ENCODE peak calls at places on chromosomes 5 and 9, in seven cellular contexts. One of them, this sample, is unnamed. For H3K9me3, the result is how much of the 10 kb centered on the place peaks cover.

GRCh38 chr9:69158471-69158870 is 15.6 kb upstream of the TJP2 start:
- DNase-seq in astrocyte: no peak
- DNase-seq in Caco-2: no peak
- DNase-seq in transverse colon: no peak
- DNase-seq in CD4-positive, alpha-beta memory T cell: no peak
- DNase-seq in effector memory CD4-positive, alpha-beta T cell: no peak
- DNase-seq in left lung: no peak
- DNase-seq in this sample: no peak

GRCh38 chr9:38047301-38048251 is 21.5 kb downstream of the SHB start:
- DNase-seq in Caco-2: peak
- DNase-seq in astrocyte: peak
- DNase-seq in left lung: no peak
- DNase-seq in effector memory CD4-positive, alpha-beta T cell: no peak
- DNase-seq in CD4-positive, alpha-beta memory T cell: no peak
- DNase-seq in transverse colon: peak
- DNase-seq in this sample: peak

GRCh38 chr9:120619751-120620655 is 40.0 kb upstream of the CDK5RAP2 start:
- DNase-seq in transverse colon: peak
- DNase-seq in left lung: no peak
- DNase-seq in astrocyte: peak
- DNase-seq in effector memory CD4-positive, alpha-beta T cell: peak
- DNase-seq in Caco-2: peak
- DNase-seq in CD4-positive, alpha-beta memory T cell: peak
- DNase-seq in this sample: peak

GRCh38 chr5:7754997-7755596 is 95.8 kb downstream of the CFAP90 start:
- DNase-seq in transverse colon: peak
- DNase-seq in left lung: peak
- DNase-seq in CD4-positive, alpha-beta memory T cell: no peak
- DNase-seq in effector memory CD4-positive, alpha-beta T cell: peak
- DNase-seq in astrocyte: no peak
- DNase-seq in Caco-2: peak
- DNase-seq in this sample: peak

GRCh38 chr5:150523472-150524350 is 15.8 kb downstream of the NDST1 start:
- DNase-seq in astrocyte: peak
- DNase-seq in transverse colon: peak
- DNase-seq in Caco-2: peak
- DNase-seq in CD4-positive, alpha-beta memory T cell: peak
- DNase-seq in effector memory CD4-positive, alpha-beta T cell: no peak
- DNase-seq in left lung: no peak
- DNase-seq in this sample: no peak

GRCh38 chr9:93329632-93330286 is 121.7 kb upstream of the FAM120A start:
- DNase-seq in Caco-2: no peak
- DNase-seq in transverse colon: no peak
- DNase-seq in CD4-positive, alpha-beta memory T cell: no peak
- DNase-seq in astrocyte: no peak
- DNase-seq in left lung: no peak
- DNase-seq in effector memory CD4-positive, alpha-beta T cell: no peak
- DNase-seq in this sample: no peak

GRCh38 chr9:123866497-123866896 is 63.4 kb downstream of the DENND1A start:
- DNase-seq in CD4-positive, alpha-beta memory T cell: peak
- DNase-seq in astrocyte: peak
- DNase-seq in left lung: no peak
- DNase-seq in effector memory CD4-positive, alpha-beta T cell: no peak
- DNase-seq in Caco-2: no peak
- DNase-seq in transverse colon: no peak
- DNase-seq in this sample: no peak

GRCh38 chr9:104028827-104029226 is 65.3 kb upstream of the SMC2 start:
- DNase-seq in effector memory CD4-positive, alpha-beta T cell: no peak
- DNase-seq in transverse colon: no peak
- DNase-seq in CD4-positive, alpha-beta memory T cell: no peak
- DNase-seq in astrocyte: no peak
- DNase-seq in left lung: no peak
- DNase-seq in Caco-2: no peak
- DNase-seq in this sample: no peak

GRCh38 chr9:627571-627970 is 213.9 kb upstream of the DMRT1 start:
- DNase-seq in effector memory CD4-positive, alpha-beta T cell: no peak
- DNase-seq in CD4-positive, alpha-beta memory T cell: no peak
- DNase-seq in left lung: no peak
- DNase-seq in Caco-2: no peak
- DNase-seq in transverse colon: no peak
- DNase-seq in astrocyte: no peak
- DNase-seq in this sample: no peak

GRCh38 chr9:14313951-14314423 is at the start of gene NFIB:
- DNase-seq in effector memory CD4-positive, alpha-beta T cell: no peak
- DNase-seq in Caco-2: no peak
- DNase-seq in CD4-positive, alpha-beta memory T cell: no peak
- DNase-seq in left lung: peak
- DNase-seq in transverse colon: peak
- DNase-seq in astrocyte: no peak
- DNase-seq in this sample: peak

GRCh38 chr9:79877943-79878612 is 306.3 kb downstream of the TLE4 start:
- DNase-seq in left lung: no peak
- DNase-seq in effector memory CD4-positive, alpha-beta T cell: no peak
- DNase-seq in astrocyte: no peak
- DNase-seq in CD4-positive, alpha-beta memory T cell: no peak
- DNase-seq in Caco-2: no peak
- DNase-seq in transverse colon: no peak
- DNase-seq in this sample: no peak

GRCh38 chr9:137053944-137054931 is at the start of gene ENTPD2:
- DNase-seq in astrocyte: no peak
- DNase-seq in left lung: peak
- DNase-seq in effector memory CD4-positive, alpha-beta T cell: peak
- DNase-seq in Caco-2: peak
- DNase-seq in transverse colon: peak
- DNase-seq in CD4-positive, alpha-beta memory T cell: no peak
- DNase-seq in this sample: peak

GRCh38 chr9:98575379-98576346 is 133.1 kb downstream of the GABBR2 start:
- DNase-seq in Caco-2: no peak
- DNase-seq in astrocyte: peak
- DNase-seq in transverse colon: no peak
- DNase-seq in CD4-positive, alpha-beta memory T cell: no peak
- DNase-seq in left lung: no peak
- DNase-seq in effector memory CD4-positive, alpha-beta T cell: no peak
- DNase-seq in this sample: no peak

GRCh38 chr5:108472237-108472636 is 90.3 kb upstream of the FBXL17 start:
- DNase-seq in astrocyte: no peak
- DNase-seq in transverse colon: no peak
- DNase-seq in CD4-positive, alpha-beta memory T cell: no peak
- DNase-seq in left lung: no peak
- DNase-seq in Caco-2: no peak
- DNase-seq in effector memory CD4-positive, alpha-beta T cell: no peak
- DNase-seq in this sample: peak

GRCh38 chr5:58582004-58582403 is 871 bp upstream of the RAB3C start:
- DNase-seq in CD4-positive, alpha-beta memory T cell: no peak
- DNase-seq in transverse colon: no peak
- DNase-seq in effector memory CD4-positive, alpha-beta T cell: no peak
- DNase-seq in Caco-2: no peak
- DNase-seq in astrocyte: no peak
- DNase-seq in left lung: peak
- DNase-seq in this sample: peak

GRCh38 chr5:67095346-67095871 is 101.2 kb downstream of the CD180 start:
- DNase-seq in astrocyte: peak
- DNase-seq in transverse colon: peak
- DNase-seq in effector memory CD4-positive, alpha-beta T cell: no peak
- DNase-seq in left lung: no peak
- DNase-seq in CD4-positive, alpha-beta memory T cell: no peak
- DNase-seq in Caco-2: no peak
- DNase-seq in this sample: peak

GRCh38 chr5:10333154-10334006 is 20.1 kb upstream of the MARCHF6 start:
- DNase-seq in effector memory CD4-positive, alpha-beta T cell: no peak
- DNase-seq in astrocyte: no peak
- DNase-seq in transverse colon: peak
- DNase-seq in left lung: peak
- DNase-seq in CD4-positive, alpha-beta memory T cell: no peak
- DNase-seq in Caco-2: no peak
- DNase-seq in this sample: peak

GRCh38 chr9:131865446-131866195 is 125.7 kb upstream of the RAPGEF1 start:
- DNase-seq in Caco-2: no peak
- DNase-seq in left lung: peak
- DNase-seq in effector memory CD4-positive, alpha-beta T cell: no peak
- DNase-seq in transverse colon: no peak
- DNase-seq in CD4-positive, alpha-beta memory T cell: no peak
- DNase-seq in astrocyte: no peak
- DNase-seq in this sample: no peak

GRCh38 chr9:71665247-71665646 is 103.1 kb downstream of the CEMIP2 start:
- DNase-seq in left lung: no peak
- DNase-seq in Caco-2: no peak
- DNase-seq in astrocyte: no peak
- DNase-seq in CD4-positive, alpha-beta memory T cell: no peak
- DNase-seq in transverse colon: no peak
- DNase-seq in effector memory CD4-positive, alpha-beta T cell: no peak
- DNase-seq in this sample: no peak

GRCh38 chr5:88551724-88552345 is 283.2 kb upstream of the TMEM161B start:
- DNase-seq in left lung: no peak
- DNase-seq in effector memory CD4-positive, alpha-beta T cell: no peak
- DNase-seq in CD4-positive, alpha-beta memory T cell: no peak
- DNase-seq in astrocyte: no peak
- DNase-seq in Caco-2: no peak
- DNase-seq in transverse colon: no peak
- DNase-seq in this sample: no peak

GRCh38 chr5:113063927-113064326 is 87.3 kb downstream of the DCP2 start:
- DNase-seq in transverse colon: no peak
- DNase-seq in CD4-positive, alpha-beta memory T cell: no peak
- DNase-seq in astrocyte: no peak
- DNase-seq in Caco-2: no peak
- DNase-seq in left lung: no peak
- DNase-seq in effector memory CD4-positive, alpha-beta T cell: no peak
- DNase-seq in this sample: no peak

GRCh38 chr5:9544502-9545300 is 1.2 kb downstream of the SEMA5A start:
- DNase-seq in effector memory CD4-positive, alpha-beta T cell: peak
- DNase-seq in Caco-2: peak
- DNase-seq in transverse colon: peak
- DNase-seq in left lung: peak
- DNase-seq in CD4-positive, alpha-beta memory T cell: peak
- DNase-seq in astrocyte: peak
- DNase-seq in this sample: peak

GRCh38 chr5:35281613-35282012 is 51.3 kb upstream of the PRLR start:
- DNase-seq in effector memory CD4-positive, alpha-beta T cell: no peak
- DNase-seq in transverse colon: no peak
- DNase-seq in Caco-2: no peak
- DNase-seq in astrocyte: no peak
- DNase-seq in CD4-positive, alpha-beta memory T cell: no peak
- DNase-seq in left lung: no peak
- DNase-seq in this sample: no peak

GRCh38 chr5:15992918-15993317 is 186.7 kb downstream of the MARCHF11 start:
- DNase-seq in Caco-2: no peak
- DNase-seq in CD4-positive, alpha-beta memory T cell: no peak
- DNase-seq in effector memory CD4-positive, alpha-beta T cell: no peak
- DNase-seq in left lung: no peak
- DNase-seq in astrocyte: peak
- DNase-seq in transverse colon: no peak
- DNase-seq in this sample: no peak

GRCh38 chr9:92986175-92987110 is 39.1 kb downstream of the FGD3 start:
- DNase-seq in CD4-positive, alpha-beta memory T cell: peak
- DNase-seq in Caco-2: no peak
- DNase-seq in astrocyte: no peak
- DNase-seq in transverse colon: no peak
- DNase-seq in effector memory CD4-positive, alpha-beta T cell: no peak
- DNase-seq in left lung: no peak
- DNase-seq in this sample: no peak

GRCh38 chr9:35749515-35750255 is 598 bp downstream of the RGP1 start:
- DNase-seq in left lung: no peak
- DNase-seq in astrocyte: no peak
- DNase-seq in Caco-2: peak
- DNase-seq in transverse colon: peak
- DNase-seq in effector memory CD4-positive, alpha-beta T cell: peak
- DNase-seq in CD4-positive, alpha-beta memory T cell: peak
- DNase-seq in this sample: no peak

GRCh38 chr5:50962934-50963646 is 296.7 kb downstream of the PARP8 start:
- DNase-seq in astrocyte: no peak
- DNase-seq in Caco-2: peak
- DNase-seq in effector memory CD4-positive, alpha-beta T cell: peak
- DNase-seq in left lung: peak
- DNase-seq in CD4-positive, alpha-beta memory T cell: peak
- DNase-seq in transverse colon: peak
- DNase-seq in this sample: peak

GRCh38 chr5:73640861-73641320 is 14.9 kb downstream of the ARHGEF28 start:
- DNase-seq in effector memory CD4-positive, alpha-beta T cell: no peak
- DNase-seq in Caco-2: no peak
- DNase-seq in left lung: no peak
- DNase-seq in transverse colon: no peak
- DNase-seq in astrocyte: peak
- DNase-seq in CD4-positive, alpha-beta memory T cell: no peak
- DNase-seq in this sample: no peak

GRCh38 chr9:129697111-129697955 is 31.9 kb downstream of the PRRX2 start:
- DNase-seq in transverse colon: peak
- DNase-seq in left lung: no peak
- DNase-seq in Caco-2: no peak
- DNase-seq in CD4-positive, alpha-beta memory T cell: no peak
- DNase-seq in effector memory CD4-positive, alpha-beta T cell: no peak
- DNase-seq in astrocyte: peak
- DNase-seq in this sample: peak

GRCh38 chr9:97293827-97294226 is 13.6 kb upstream of the CCDC180 start:
- DNase-seq in effector memory CD4-positive, alpha-beta T cell: no peak
- DNase-seq in left lung: no peak
- DNase-seq in transverse colon: no peak
- DNase-seq in astrocyte: no peak
- DNase-seq in CD4-positive, alpha-beta memory T cell: no peak
- DNase-seq in Caco-2: no peak
- DNase-seq in this sample: no peak
- H3K4me3 ChIP-seq in effector memory CD4-positive, alpha-beta T cell: no peak
- H3K4me3 ChIP-seq in left lung: no peak
- H3K4me3 ChIP-seq in transverse colon: no peak
- H3K4me3 ChIP-seq in astrocyte: no peak
- H3K4me3 ChIP-seq in CD4-positive, alpha-beta memory T cell: no peak
- H3K4me3 ChIP-seq in Caco-2: no peak
- H3K4me3 ChIP-seq in this sample: no peak

DNA sequence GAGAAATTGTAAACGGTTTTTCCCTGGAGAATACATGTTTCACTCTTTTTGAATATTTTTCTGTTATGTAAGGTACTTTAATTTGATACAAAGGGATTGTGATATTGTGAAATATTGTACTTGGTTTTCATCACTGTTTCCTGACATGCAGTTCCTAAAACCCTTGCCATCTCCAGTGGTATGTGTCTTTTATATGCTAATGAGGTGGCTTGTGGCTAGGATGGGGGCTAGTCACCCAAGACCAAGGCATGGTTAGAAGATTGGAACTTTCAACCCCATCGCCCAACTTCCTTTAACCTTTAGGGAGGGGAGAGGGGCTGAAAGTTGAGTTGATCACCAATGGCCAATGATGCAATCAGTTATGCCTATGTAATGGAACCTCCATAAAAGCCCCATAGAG is 160.6 kb downstream of the TAF11L14 start:
- DNase-seq in astrocyte: no peak
- DNase-seq in effector memory CD4-positive, alpha-beta T cell: no peak
- DNase-seq in Caco-2: no peak
- DNase-seq in left lung: no peak
- DNase-seq in transverse colon: no peak
- DNase-seq in CD4-positive, alpha-beta memory T cell: no peak
- DNase-seq in this sample: no peak
- H3K9me3 ChIP-seq in astrocyte: under half
- H3K9me3 ChIP-seq in effector memory CD4-positive, alpha-beta T cell: under half
- H3K9me3 ChIP-seq in Caco-2: under half
- H3K9me3 ChIP-seq in left lung: under half
- H3K9me3 ChIP-seq in transverse colon: under half
- H3K9me3 ChIP-seq in CD4-positive, alpha-beta memory T cell: under half
- H3K9me3 ChIP-seq in this sample: under half

GRCh38 chr5:17436766-17437221 is 61.2 kb upstream of the TAF11L2 start:
- DNase-seq in Caco-2: no peak
- DNase-seq in transverse colon: no peak
- DNase-seq in left lung: no peak
- DNase-seq in astrocyte: no peak
- DNase-seq in effector memory CD4-positive, alpha-beta T cell: no peak
- DNase-seq in CD4-positive, alpha-beta memory T cell: no peak
- DNase-seq in this sample: no peak
- H3K4me3 ChIP-seq in Caco-2: no peak
- H3K4me3 ChIP-seq in transverse colon: no peak
- H3K4me3 ChIP-seq in left lung: no peak
- H3K4me3 ChIP-seq in astrocyte: no peak
- H3K4me3 ChIP-seq in effector memory CD4-positive, alpha-beta T cell: no peak
- H3K4me3 ChIP-seq in CD4-positive, alpha-beta memory T cell: no peak
- H3K4me3 ChIP-seq in this sample: no peak

GRCh38 chr5:141437208-141437607 is 6.9 kb downstream of the PCDHGA12 start:
- DNase-seq in effector memory CD4-positive, alpha-beta T cell: no peak
- DNase-seq in left lung: no peak
- DNase-seq in astrocyte: no peak
- DNase-seq in transverse colon: no peak
- DNase-seq in Caco-2: no peak
- DNase-seq in CD4-positive, alpha-beta memory T cell: no peak
- DNase-seq in this sample: no peak
- H3K9me3 ChIP-seq in effector memory CD4-positive, alpha-beta T cell: under half
- H3K9me3 ChIP-seq in left lung: under half
- H3K9me3 ChIP-seq in astrocyte: under half
- H3K9me3 ChIP-seq in transverse colon: half or more
- H3K9me3 ChIP-seq in Caco-2: under half
- H3K9me3 ChIP-seq in CD4-positive, alpha-beta memory T cell: under half
- H3K9me3 ChIP-seq in this sample: under half

This sample was measured in right cardiac atrium.